ENCODE peak calls at places on chromosomes 1 and 21, in seven cellular contexts. Q is PC-3, V is GM23248, M is MM.1S, J is GM23338, O is HCT116, D is hepatocyte. U is an unnamed sample.

GRCh38 chr1:231924183-231924582 is 297.6 kb downstream of the DISC1 start:
- DNase-seq in Q (no peak), V (no peak), J (no peak), O (no peak), D (no peak), M (no peak), U (no peak)

GRCh38 chr1:234676103-234676594 is 66.2 kb upstream of the IRF2BP2 start:
- DNase-seq in Q (peak; percentile 62), D (peak; percentile 80), J (peak; percentile 91), M (peak; percentile 35), V (peak; percentile 84), O (no peak), U (peak; percentile 82)

GRCh38 chr21:42669069-42669468 is 15.6 kb downstream of the PDE9A start:
- DNase-seq in D (no peak), O (no peak), M (no peak), Q (peak; percentile 52), V (peak; percentile 14), J (peak; percentile 79), U (no peak)

GRCh38 chr1:39158330-39159086 is 46.0 kb upstream of the MACF1 start:
- DNase-seq in V (no peak), J (peak; percentile 76), M (no peak), O (no peak), Q (peak; percentile 91), D (peak; percentile 92), U (peak; percentile 79)

GRCh38 chr1:17274186-17275170 is 25.6 kb downstream of the PADI3 start:
- DNase-seq in Q (peak; percentile 65), M (no peak), D (peak; percentile 35), V (peak; percentile 58), O (peak; percentile 42), J (peak; percentile 75), U (peak; percentile 72)

GRCh38 chr1:181522864-181523263 is 39.5 kb downstream of the CACNA1E start:
- DNase-seq in O (no peak), Q (no peak), V (no peak), M (no peak), D (no peak), J (no peak), U (no peak)

GRCh38 chr1:2113620-2114135 is 63.5 kb downstream of the PRKCZ start:
- DNase-seq in V (no peak), M (no peak), O (no peak), Q (no peak), D (no peak), J (no peak), U (no peak)

GRCh38 chr1:42947965-42948732 is 10.5 kb downstream of the SLC2A1 start:
- DNase-seq in J (peak; percentile 52), M (no peak), Q (no peak), O (no peak), D (no peak), V (no peak), U (no peak)

GRCh38 chr21:41418393-41418792 is 7.6 kb upstream of the MX1 start:
- DNase-seq in D (no peak), M (no peak), J (no peak), O (no peak), Q (no peak), V (no peak), U (no peak)

GRCh38 chr1:52590275-52590674 is 11.9 kb upstream of the GPX7 start:
- DNase-seq in Q (no peak), D (no peak), V (no peak), M (no peak), O (no peak), J (peak; percentile 60), U (peak; percentile 90)

GRCh38 chr1:67843335-67843734 is 10.1 kb upstream of the GNG12 start:
- DNase-seq in J (peak; percentile 37), D (no peak), O (no peak), M (no peak), V (no peak), Q (peak; percentile 36), U (no peak)

GRCh38 chr21:46425061-46425460 is 33.6 kb upstream of the DIP2A start:
- DNase-seq in D (no peak), J (no peak), M (no peak), Q (no peak), V (no peak), O (no peak), U (no peak)

GRCh38 chr21:44255519-44255981 is 6.1 kb downstream of the DNMT3L start:
- DNase-seq in V (no peak), D (peak; percentile 17), J (no peak), O (no peak), Q (no peak), M (no peak), U (peak; percentile 1)

GRCh38 chr1:153490272-153491051 is 30.0 kb upstream of the S100A7 start:
- DNase-seq in Q (peak; percentile 99), V (peak; percentile 98), D (peak; percentile 55), J (peak; percentile 25), M (no peak), O (peak; percentile 93), U (no peak)

GRCh38 chr1:111082421-111083192 is 57.3 kb downstream of the DRAM2 start:
- DNase-seq in M (no peak), O (no peak), J (no peak), Q (peak; percentile 8), V (peak; percentile 78), D (no peak), U (no peak)

GRCh38 chr1:164649146-164649545 is 90.2 kb downstream of the PBX1 start:
- DNase-seq in J (no peak), O (no peak), Q (no peak), V (no peak), M (no peak), D (no peak), U (no peak)

GRCh38 chr1:91929246-91929645 is 20.0 kb upstream of the BRDT start:
- DNase-seq in D (peak; percentile 14), O (no peak), V (peak; percentile 6), J (peak; percentile 60), Q (no peak), M (no peak), U (peak; percentile 15)
- TF ChIP-seq EZH2phosphoT487 in D (no peak), O (no peak), V (no peak), J (no peak), Q (no peak), M (no peak), U (no peak)

GRCh38 chr1:151871284-151872030 is 17.9 kb upstream of the THEM5 start:
- DNase-seq in D (no peak), J (no peak), V (no peak), M (no peak), O (no peak), Q (no peak), U (no peak)

GRCh38 chr1:151864411-151864810 is 10.9 kb upstream of the THEM5 start:
- DNase-seq in Q (no peak), D (no peak), V (no peak), M (no peak), O (no peak), J (no peak), U (no peak)

GRCh38 chr1:151867321-151867720 is 13.8 kb upstream of the THEM5 start:
- DNase-seq in O (no peak), J (no peak), Q (no peak), V (peak; percentile 40), D (no peak), M (no peak), U (no peak)

GRCh38 chr1:151868404-151868980 is 15.0 kb upstream of the THEM5 start:
- DNase-seq in D (no peak), J (no peak), O (no peak), Q (no peak), V (no peak), M (no peak), U (no peak)

GRCh38 chr1:151867785-151868403 is 14.4 kb upstream of the THEM5 start:
- DNase-seq in J (no peak), O (no peak), V (peak; percentile 92), Q (peak; percentile 64), M (no peak), D (no peak), U (no peak)
- TF ChIP-seq EZH2 in J (no peak), O (no peak), V (no peak), Q (no peak), M (no peak), D (no peak), U (no peak)

GRCh38 chr1:40693425-40693824 is 1.9 kb downstream of the NFYC start:
- DNase-seq in D (no peak), M (no peak), V (no peak), O (no peak), J (no peak), Q (no peak), U (no peak)
- H3K4me1 ChIP-seq in D (peaks cover 18% of the 10 kb centered on the region), M (peaks cover 23% of the 10 kb centered on the region), V (peaks cover 15% of the 10 kb centered on the region), O (peaks cover 4% of the 10 kb centered on the region), J (peaks cover 44% of the 10 kb centered on the region), Q (peaks cover 32% of the 10 kb centered on the region), U (peaks cover 29% of the 10 kb centered on the region)

DNA sequence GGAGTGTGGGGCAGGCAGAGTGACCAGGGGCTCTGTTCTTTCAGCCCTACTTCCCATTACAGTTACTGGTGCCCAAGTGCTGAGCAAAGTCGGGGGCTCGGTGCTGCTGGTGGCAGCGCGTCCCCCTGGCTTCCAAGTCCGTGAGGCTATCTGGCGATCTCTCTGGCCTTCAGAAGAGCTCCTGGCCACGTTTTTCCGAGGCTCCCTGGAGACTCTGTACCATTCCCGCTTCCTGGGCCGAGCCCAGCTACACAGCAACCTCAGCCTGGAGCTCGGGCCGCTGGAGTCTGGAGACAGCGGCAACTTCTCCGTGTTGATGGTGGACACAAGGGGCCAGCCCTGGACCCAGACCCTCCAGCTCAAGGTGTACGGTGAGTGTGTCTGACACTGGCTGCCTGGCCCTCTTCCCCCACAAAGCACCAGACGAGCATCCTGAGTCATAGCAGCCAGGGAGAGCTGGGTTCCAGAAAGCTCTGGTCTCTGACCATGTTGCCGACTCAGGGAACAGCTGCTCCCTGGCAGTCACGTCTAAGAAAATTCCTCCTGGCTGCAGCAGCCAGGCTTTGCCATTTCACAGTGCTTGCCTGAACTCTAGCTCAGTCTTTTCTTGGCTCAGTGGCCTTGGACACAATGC is 3.3 kb downstream of the SLAMF8 start:
- DNase-seq in D (peak; percentile 28), M (no peak), V (peak; percentile 87), Q (no peak), J (no peak), O (no peak), U (no peak)
- TF ChIP-seq EZH2phosphoT487 in D (no peak), M (no peak), V (no peak), Q (no peak), J (no peak), O (no peak), U (no peak)

GRCh38 chr1:71046891-71047634 is 553 bp downstream of the PTGER3 start:
- DNase-seq in Q (no peak), M (no peak), V (peak; percentile 52), O (no peak), D (peak; percentile 24), J (peak; percentile 51), U (peak; percentile 6)
- TF ChIP-seq EZH2 in Q (peak; percentile 44), M (no peak), V (peak; percentile 35), O (no peak), D (no peak), J (peak; percentile 48), U (peak; percentile 51)

GRCh38 chr1:201500670-201501120 is 6.2 kb downstream of the CSRP1 start:
- DNase-seq in O (no peak), V (peak; percentile 28), D (no peak), M (no peak), J (peak; percentile 42), Q (no peak), U (peak; percentile 46)

GRCh38 chr1:201497935-201498509 is 8.9 kb downstream of the CSRP1 start:
- DNase-seq in J (no peak), D (no peak), Q (no peak), M (no peak), O (no peak), V (peak; percentile 5), U (no peak)

GRCh38 chr1:201498621-201499020 is 8.3 kb downstream of the CSRP1 start:
- DNase-seq in M (no peak), D (no peak), Q (no peak), V (peak; percentile 15), O (no peak), J (no peak), U (no peak)

GRCh38 chr1:201499795-201500669 is 6.9 kb downstream of the CSRP1 start:
- DNase-seq in O (no peak), Q (no peak), V (peak; percentile 14), D (no peak), M (no peak), J (no peak), U (peak; percentile 34)

GRCh38 chr1:201499191-201499590 is 7.7 kb downstream of the CSRP1 start:
- DNase-seq in D (no peak), J (no peak), O (no peak), V (peak; percentile 19), M (no peak), Q (no peak), U (no peak)
- H3K4me1 ChIP-seq in D (peaks cover 59% of the 10 kb centered on the region), J (peaks cover 27% of the 10 kb centered on the region), O (no peaks in the 10 kb centered on the region), V (peaks cover 68% of the 10 kb centered on the region), M (no peaks in the 10 kb centered on the region), Q (peaks cover 21% of the 10 kb centered on the region), U (peaks cover 38% of the 10 kb centered on the region)